ENCODE peak calls at places on chromosomes 13 and 19, in four cellular contexts. E, K, P and X are unnamed samples.

GRCh38 chr19:31185261-31185660 is 164.0 kb downstream of the TSHZ3 start:
- DNase-seq in E (no peak), K (no peak), P (no peak), X (no peak)

GRCh38 chr19:19094513-19094912 is 30.7 kb downstream of the SLC25A42 start:
- DNase-seq in E (no peak), K (no peak), P (no peak), X (no peak)

GRCh38 chr19:16417660-16418596 is 53.8 kb downstream of the EPS15L1 start:
- DNase-seq in E (peak; percentile 49), K (peak; percentile 84), P (peak; percentile 81), X (peak; percentile 47)

GRCh38 chr13:39952244-39953233 is 297.1 kb downstream of the COG6 start:
- DNase-seq in E (no peak), K (no peak), P (no peak), X (no peak)

GRCh38 chr13:42644841-42645240 is 70.9 kb downstream of the TNFSF11 start:
- DNase-seq in E (no peak), K (no peak), P (no peak), X (no peak)

GRCh38 chr13:71610876-71611275 is 256.1 kb downstream of the DACH1 start:
- DNase-seq in E (no peak), K (no peak), P (no peak), X (no peak)

GRCh38 chr13:66508153-66508909 is 721.8 kb downstream of the PCDH9 start:
- DNase-seq in E (no peak), K (no peak), P (no peak), X (no peak)

GRCh38 chr19:5074830-5075394 is 106.0 kb downstream of the KDM4B start:
- DNase-seq in E (no peak), K (no peak), P (no peak), X (no peak)

GRCh38 chr13:97506511-97506910 is 72.5 kb downstream of the RAP2A start:
- DNase-seq in E (no peak), K (no peak), P (no peak), X (no peak)

GRCh38 chr19:48466571-48467325 is 2.4 kb upstream of the CYTH2 start:
- DNase-seq in E (no peak), K (peak; percentile 52), P (no peak), X (peak; percentile 27)

GRCh38 chr13:30418075-30418715 is 4.1 kb upstream of the UBE2L5 start:
- DNase-seq in E (no peak), K (no peak), P (no peak), X (no peak)

GRCh38 chr13:30418886-30419459 is 3.3 kb upstream of the UBE2L5 start:
- DNase-seq in E (peak; percentile 43), K (no peak), P (peak; percentile 84), X (no peak)

GRCh38 chr13:30422056-30422914 is at the start of gene UBE2L5:
- DNase-seq in E (peak; percentile 82), K (peak; percentile 81), P (peak; percentile 94), X (peak; percentile 87)

GRCh38 chr13:30423891-30424290 is 1.6 kb downstream of the UBE2L5 start:
- DNase-seq in E (no peak), K (no peak), P (no peak), X (no peak)

DNA sequence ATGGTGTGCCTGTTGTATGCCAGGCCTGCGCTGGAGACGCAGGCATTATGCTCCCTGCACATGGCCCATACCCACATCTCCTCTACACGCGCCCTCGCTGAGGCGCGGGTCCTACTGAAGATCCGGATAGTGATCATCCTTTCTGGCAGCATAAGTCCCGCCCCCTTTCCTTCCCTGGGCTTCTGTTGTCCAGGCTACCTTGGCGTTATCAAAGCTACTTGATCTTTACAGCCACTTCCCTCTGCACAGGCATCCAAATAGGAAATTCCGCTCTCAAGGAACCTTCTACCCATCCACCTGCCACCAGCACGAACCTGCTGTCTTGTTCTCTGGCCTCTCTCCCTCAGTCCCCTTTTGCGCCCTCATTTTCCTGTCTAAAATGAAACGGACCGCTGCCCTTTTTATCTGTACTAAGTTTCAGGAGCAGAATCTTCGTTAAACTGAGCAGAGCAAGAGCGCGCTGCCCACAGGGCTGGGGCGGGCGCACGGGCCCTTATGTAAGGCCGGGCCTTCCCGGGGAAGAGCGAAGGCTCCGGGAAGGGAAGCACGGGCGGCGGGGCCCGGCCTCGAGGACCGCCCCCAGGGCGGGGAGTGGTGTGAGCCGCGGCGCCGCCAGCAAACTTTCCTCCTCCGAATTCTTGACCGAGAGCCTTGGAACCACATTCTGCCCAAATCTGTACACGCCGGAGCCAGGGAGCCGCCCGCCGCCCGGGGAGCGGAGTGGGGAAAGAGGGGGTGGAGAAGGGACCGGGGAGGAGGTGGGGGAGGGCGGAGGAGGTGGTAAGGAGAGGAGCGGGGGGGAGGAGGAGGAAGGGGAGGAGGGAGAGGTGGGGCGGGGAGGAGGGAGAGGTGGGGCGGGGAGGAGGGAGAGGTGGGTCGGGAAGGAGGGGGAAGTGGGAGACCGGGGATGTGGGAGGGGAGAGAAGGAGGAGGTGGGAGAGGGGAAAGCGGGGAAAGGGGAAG is 919 bp upstream of the UBE2L5 start:
- DNase-seq in E (peak; percentile 72), K (peak; percentile 90), P (peak; percentile 97), X (peak; percentile 88)
- TF ChIP-seq POLR2A in E (peak; percentile 49), K (peak; percentile 67), P (peak; percentile 94), X (peak; percentile 75)

DNA sequence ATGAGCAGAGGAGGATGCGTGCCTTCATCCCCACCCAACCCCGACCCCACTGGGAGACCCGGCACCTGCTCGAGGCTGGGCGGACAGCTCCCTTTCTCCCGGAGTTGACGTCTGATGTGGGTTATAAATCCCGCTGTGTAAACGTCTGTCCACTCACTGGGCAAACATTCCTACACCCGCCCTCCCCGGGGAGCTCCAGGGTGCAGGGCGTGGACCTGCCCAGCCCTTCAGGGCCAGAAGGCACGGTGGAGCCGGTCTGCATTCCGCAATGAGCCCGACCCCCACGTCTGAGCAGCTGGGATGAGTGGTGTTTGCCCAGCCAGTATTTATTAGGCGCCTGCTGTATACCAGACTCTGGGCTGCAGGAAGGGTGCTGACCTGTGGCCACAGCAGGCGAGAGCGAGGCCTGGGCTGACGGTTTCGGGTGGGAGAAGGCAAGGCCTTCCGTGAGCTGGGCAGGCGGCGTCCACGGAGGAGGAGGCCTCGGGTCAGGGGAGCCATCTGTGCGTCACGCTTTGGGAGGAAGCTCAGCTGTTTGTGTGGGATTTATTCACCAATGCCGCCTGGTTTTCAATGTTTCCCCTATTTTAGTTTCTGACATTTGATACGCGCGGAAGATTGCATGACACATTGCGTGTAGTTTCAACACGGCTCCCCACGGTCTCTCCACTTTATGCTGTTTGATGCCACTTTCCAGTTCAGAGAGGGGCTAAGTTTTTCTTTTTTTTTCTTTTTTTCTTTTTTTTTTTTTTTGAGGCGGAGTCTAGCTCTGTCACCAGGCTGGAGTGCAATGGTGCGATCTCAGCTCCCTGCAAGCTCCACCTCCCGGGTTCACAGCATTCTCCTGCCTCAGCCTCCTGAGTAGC is 2.0 kb downstream of the MISP start:
- DNase-seq in E (peak; percentile 69), K (peak; percentile 85), P (peak; percentile 82), X (no peak)
- H3K27ac ChIP-seq in E (peak overlapping the region; percentile 67), K (peak overlapping the region; percentile 61), P (peak overlapping the region; percentile 64), X (no peak overlapping the region)

DNA sequence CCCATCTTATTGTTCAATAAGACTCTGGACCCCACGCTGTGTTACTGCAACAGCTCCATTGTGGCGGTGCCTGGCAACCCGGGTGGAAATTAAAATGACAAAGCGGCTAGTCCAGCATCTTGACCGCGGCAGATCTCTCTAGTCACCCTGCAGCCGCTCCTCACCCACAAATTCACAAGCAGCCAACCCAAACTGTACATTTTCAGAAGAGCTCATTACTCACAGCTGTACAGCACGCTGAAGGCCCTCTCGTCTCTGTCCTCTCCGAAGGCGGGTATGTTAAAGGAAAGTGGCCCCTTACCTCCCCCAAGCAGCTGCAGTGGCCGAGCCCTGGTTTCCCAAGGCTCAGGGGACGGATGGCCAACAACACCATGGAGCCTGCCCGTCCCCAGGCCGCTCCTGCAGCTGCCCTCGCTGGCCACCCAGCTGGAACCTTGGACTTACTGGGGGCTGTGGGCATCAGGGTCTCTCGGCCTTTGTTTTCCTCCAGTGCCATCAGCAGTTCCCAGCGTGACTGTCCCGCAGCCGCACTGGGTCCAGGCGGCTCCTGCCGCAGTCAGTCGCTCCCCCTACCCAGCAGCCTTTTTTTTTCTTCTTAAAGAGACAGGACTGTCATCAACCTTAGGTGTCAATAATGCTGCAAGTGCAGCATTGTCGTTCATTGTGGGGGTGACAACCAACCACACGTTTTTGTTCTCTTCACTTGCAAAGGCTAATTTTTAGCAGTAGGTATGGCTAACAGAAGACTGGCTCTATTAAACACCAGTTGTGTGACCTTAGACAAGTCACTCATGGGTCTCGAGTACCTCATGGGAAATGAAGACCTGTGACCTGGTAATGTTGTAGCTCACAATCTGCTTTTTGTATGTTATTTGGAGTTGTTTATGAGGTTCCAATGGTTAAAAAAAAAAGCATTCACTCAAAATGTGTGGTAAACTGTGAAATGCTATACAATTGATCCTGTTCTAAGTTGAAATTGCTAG is at the start of gene SACS:
- DNase-seq in E (no peak), K (no peak), P (peak; percentile 67), X (no peak)
- TF ChIP-seq POLR2A in E (no peak), K (no peak), P (no peak), X (no peak)

GRCh38 chr19:33293255-33294057 is 8.9 kb downstream of the CEBPA start:
- DNase-seq in E (peak; percentile 74), K (no peak), P (no peak), X (peak; percentile 81)
- H3K27ac ChIP-seq in E (peak overlapping the region; percentile 77), K (no peak overlapping the region), P (peak overlapping the region; percentile 28), X (peak overlapping the region; percentile 71)

GRCh38 chr19:50387868-50388245 is 3.7 kb downstream of the POLD1 start:
- DNase-seq in E (no peak), K (no peak), P (no peak), X (no peak)
- TF ChIP-seq POLR2A in E (no peak), K (no peak), P (no peak), X (no peak)

GRCh38 chr19:39197808-39198207 is 1.0 kb downstream of the NCCRP1 start:
- DNase-seq in E (no peak), K (no peak), P (no peak), X (no peak)

GRCh38 chr19:39195755-39196154 is 1.0 kb upstream of the NCCRP1 start:
- DNase-seq in E (no peak), K (no peak), P (no peak), X (no peak)

GRCh38 chr19:39196320-39196719 is 444 bp upstream of the NCCRP1 start:
- DNase-seq in E (no peak), K (no peak), P (no peak), X (no peak)

GRCh38 chr19:39199025-39199424 is 2.3 kb downstream of the NCCRP1 start:
- DNase-seq in E (no peak), K (peak; percentile 81), P (peak; percentile 67), X (no peak)

DNA sequence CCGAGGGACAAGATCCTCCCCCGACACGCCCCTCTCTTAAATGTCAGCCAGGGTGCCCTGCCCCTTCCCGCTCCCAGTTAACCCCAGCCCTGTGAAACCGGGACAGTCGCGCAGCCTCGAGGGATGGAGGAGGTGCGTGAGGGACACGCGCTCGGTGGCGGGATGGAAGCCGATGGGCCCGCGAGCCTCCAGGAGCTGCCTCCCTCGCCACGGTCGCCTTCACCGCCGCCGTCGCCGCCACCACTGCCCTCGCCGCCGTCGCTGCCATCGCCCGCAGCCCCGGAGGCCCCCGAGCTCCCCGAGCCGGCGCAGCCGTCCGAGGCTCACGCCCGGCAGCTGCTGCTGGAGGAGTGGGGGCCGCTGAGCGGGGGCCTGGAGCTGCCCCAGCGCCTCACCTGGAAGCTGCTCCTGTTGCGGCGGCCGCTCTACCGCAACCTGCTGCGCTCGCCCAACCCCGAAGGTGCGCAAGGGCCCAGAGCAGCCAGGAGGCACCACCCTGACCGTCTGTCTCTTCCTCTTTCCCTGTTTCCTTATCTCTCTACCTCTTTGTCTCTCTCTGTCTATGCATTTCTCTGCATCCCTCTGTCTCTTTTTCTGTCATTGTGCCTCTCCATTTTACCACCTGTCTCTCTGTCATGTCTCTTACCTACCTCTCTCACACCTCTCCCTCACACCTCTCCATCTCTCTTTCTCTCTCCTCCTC is at the start of gene NCCRP1:
- DNase-seq in E (no peak), K (no peak), P (no peak), X (no peak)
- H3K27ac ChIP-seq in E (no peak within 1 kb of the TSS), K (no peak within 1 kb of the TSS), P (no peak within 1 kb of the TSS), X (no peak within 1 kb of the TSS)